ENCODE peak calls at places on chromosomes 5 and 9, in ten cellular contexts. J, E, A, F, X, D, I, U, Q and R are unnamed samples.

GRCh38 chr9:83957029-83957513 is 22.9 kb downstream of the HNRNPK start:
- DNase-seq in J (no peak), E (no peak), A (no peak), F (no peak), X (no peak), D (no peak), I (no peak), U (no peak), Q (no peak), R (no peak)

GRCh38 chr9:73780916-73781315 is 629.3 kb downstream of the ANXA1 start:
- DNase-seq in J (peak; percentile 96), E (no peak), A (no peak), F (no peak), X (no peak), D (peak; percentile 98), I (no peak), U (peak; percentile 92), Q (no peak), R (no peak)

GRCh38 chr5:81268797-81269196 is 32.6 kb upstream of the ZCCHC9 start:
- DNase-seq in J (peak; percentile 88), E (no peak), A (no peak), F (no peak), X (no peak), D (peak; percentile 88), I (no peak), U (peak; percentile 86), Q (no peak), R (peak; percentile 61)

GRCh38 chr5:78985407-78986223 is 505 bp upstream of the ARSB start:
- DNase-seq in J (peak; percentile 79), E (no peak), A (peak; percentile 57), F (no peak), X (peak; percentile 81), D (peak; percentile 56), I (peak; percentile 49), U (peak; percentile 44), Q (peak; percentile 43), R (no peak)

GRCh38 chr9:132427015-132427414 is 17.0 kb downstream of the CFAP77 start:
- DNase-seq in J (no peak), E (no peak), A (no peak), F (no peak), X (no peak), D (no peak), I (no peak), U (no peak), Q (no peak), R (no peak)

GRCh38 chr5:60196382-60197113 is 303.0 kb upstream of the PDE4D start:
- DNase-seq in J (peak; percentile 96), E (no peak), A (no peak), F (peak; percentile 59), X (no peak), D (peak; percentile 98), I (no peak), U (peak; percentile 94), Q (no peak), R (peak; percentile 72)

GRCh38 chr5:61002616-61003015 is 57.6 kb downstream of the NDUFAF2 start:
- DNase-seq in J (no peak), E (no peak), A (no peak), F (no peak), X (no peak), D (no peak), I (no peak), U (no peak), Q (no peak), R (no peak)

GRCh38 chr5:2093859-2094615 is 211.3 kb upstream of the IRX4 start:
- DNase-seq in J (no peak), E (peak; percentile 89), A (no peak), F (no peak), X (no peak), D (peak; percentile 95), I (no peak), U (peak; percentile 98), Q (no peak), R (no peak)

GRCh38 chr5:105639068-105639467 is 2031.7 kb downstream of the EFNA5 start:
- DNase-seq in J (no peak), E (no peak), A (no peak), F (no peak), X (no peak), D (no peak), I (no peak), U (peak; percentile 2), Q (no peak), R (no peak)

GRCh38 chr9:136178773-136179075 is 26.2 kb downstream of the LHX3 start:
- DNase-seq in J (no peak), E (no peak), A (no peak), F (no peak), X (no peak), D (no peak), I (no peak), U (no peak), Q (no peak), R (no peak)

GRCh38 chr9:16501098-16501663 is 369.3 kb downstream of the BNC2 start:
- DNase-seq in J (peak; percentile 92), E (no peak), A (no peak), F (no peak), X (no peak), D (peak; percentile 77), I (no peak), U (peak; percentile 61), Q (no peak), R (no peak)

GRCh38 chr5:81601912-81602311 is 149.0 kb downstream of the SSBP2 start:
- DNase-seq in J (peak; percentile 9), E (no peak), A (no peak), F (no peak), X (no peak), D (peak; percentile 15), I (no peak), U (peak; percentile 51), Q (no peak), R (no peak)

GRCh38 chr9:14415947-14416346 is 102.0 kb upstream of the NFIB start:
- DNase-seq in J (peak; percentile 88), E (no peak), A (no peak), F (no peak), X (no peak), D (peak; percentile 82), I (no peak), U (peak; percentile 50), Q (no peak), R (no peak)

GRCh38 chr9:109383356-109383755 is 62.5 kb upstream of the EPB41L4B start:
- DNase-seq in J (no peak), E (no peak), A (no peak), F (no peak), X (no peak), D (no peak), I (no peak), U (no peak), Q (no peak), R (no peak)

GRCh38 chr5:153617190-153617589 is 126.7 kb downstream of the GRIA1 start:
- DNase-seq in J (peak; percentile 67), E (no peak), A (no peak), F (no peak), X (no peak), D (peak; percentile 50), I (no peak), U (peak; percentile 70), Q (no peak), R (no peak)

GRCh38 chr5:80122599-80122998 is 87.5 kb downstream of the THBS4 start:
- DNase-seq in J (no peak), E (no peak), A (no peak), F (no peak), X (no peak), D (no peak), I (no peak), U (no peak), Q (no peak), R (no peak)

GRCh38 chr9:116190997-116191396 is 37.4 kb downstream of the PAPPA start:
- DNase-seq in J (peak; percentile 82), E (no peak), A (no peak), F (no peak), X (no peak), D (peak; percentile 96), I (no peak), U (peak; percentile 89), Q (no peak), R (peak; percentile 39)

GRCh38 chr5:150514708-150515211 is 6.8 kb downstream of the NDST1 start:
- DNase-seq in J (peak; percentile 78), E (no peak), A (no peak), F (no peak), X (no peak), D (peak; percentile 62), I (no peak), U (peak; percentile 63), Q (no peak), R (no peak)

GRCh38 chr5:128920345-128921215 is 44.7 kb upstream of the SLC27A6 start:
- DNase-seq in J (peak; percentile 61), E (no peak), A (no peak), F (no peak), X (no peak), D (peak; percentile 93), I (no peak), U (peak; percentile 80), Q (no peak), R (no peak)

GRCh38 chr5:108623826-108624225 is 123.9 kb upstream of the FER start:
- DNase-seq in J (no peak), E (no peak), A (no peak), F (no peak), X (no peak), D (no peak), I (no peak), U (no peak), Q (no peak), R (no peak)
- TF ChIP-seq CTCF in J (no peak), E (no peak), A (no peak), F (no peak), X (no peak), D (no peak), I (no peak), U (no peak), Q (no peak), R (no peak)

GRCh38 chr9:97924386-97924785 is 2.1 kb upstream of the TRMO start:
- DNase-seq in J (no peak), E (no peak), A (no peak), F (no peak), X (no peak), D (no peak), I (no peak), U (no peak), Q (no peak), R (no peak)
- H3K4me3 ChIP-seq in J (no peak overlapping the region), E (no peak overlapping the region), A (no peak overlapping the region), F (no peak overlapping the region), X (no peak overlapping the region), D (no peak overlapping the region), I (no peak overlapping the region), U (no peak overlapping the region), Q (no peak overlapping the region), R (no peak overlapping the region)

GRCh38 chr5:58496488-58496887 is 5.3 kb downstream of the GAPT start:
- DNase-seq in J (no peak), E (no peak), A (no peak), F (no peak), X (no peak), D (no peak), I (no peak), U (no peak), Q (no peak), R (no peak)
- TF ChIP-seq CTCF in J (no peak), E (no peak), A (no peak), F (no peak), X (peak; percentile 31), D (peak; percentile 33), I (peak; percentile 21), U (peak; percentile 34), Q (peak; percentile 34), R (no peak)

DNA sequence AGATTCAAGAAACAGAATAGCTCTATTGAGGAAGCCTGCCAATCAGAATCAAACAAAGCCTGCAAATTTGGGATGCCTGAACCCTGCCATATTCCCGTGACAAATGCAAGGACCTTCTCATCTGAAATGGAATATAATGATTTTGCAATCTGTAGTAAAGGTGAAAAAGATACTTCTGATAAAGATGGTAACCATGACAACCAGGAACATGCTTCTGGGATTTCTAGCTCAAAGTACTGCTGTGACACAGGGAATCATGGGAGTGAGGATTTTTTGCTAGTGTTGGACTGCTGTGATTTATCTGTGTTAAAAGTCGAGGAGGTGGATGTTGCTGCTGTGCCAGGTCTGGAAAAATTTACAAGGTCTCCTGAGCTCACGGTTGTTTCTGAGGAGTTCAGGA is 33.4 kb downstream of the AOPEP start:
- DNase-seq in J (no peak), E (no peak), A (no peak), F (no peak), X (no peak), D (no peak), I (no peak), U (no peak), Q (no peak), R (no peak)
- H3K4me3 ChIP-seq in J (no peak overlapping the region), E (no peak overlapping the region), A (no peak overlapping the region), F (no peak overlapping the region), X (no peak overlapping the region), D (no peak overlapping the region), I (no peak overlapping the region), U (no peak overlapping the region), Q (no peak overlapping the region), R (no peak overlapping the region)